ENCODE peak calls at places on chromosomes 16 and 17, in six cellular contexts. G is HCT116, O is GM12878, J is K562, Z is HepG2, D is GM23338. K is an unnamed sample.

GRCh38 chr17:80545499-80545826 is 825 bp downstream of the RPTOR start:
- DNase-seq in O (no peak), Z (no peak), D (peak; percentile 29), J (peak; percentile 63), G (no peak), K (no peak)

GRCh38 chr17:45077643-45078042 is 16.5 kb downstream of the NMT1 start:
- DNase-seq in J (no peak), D (no peak), Z (no peak), G (no peak), O (peak; percentile 41), K (no peak)

GRCh38 chr16:23500866-23501234 is 9.4 kb downstream of the GGA2 start:
- DNase-seq in O (no peak), G (no peak), J (no peak), D (no peak), Z (no peak), K (no peak)

GRCh38 chr17:38685485-38685884 is 10.7 kb upstream of the EPOP start:
- DNase-seq in O (no peak), J (no peak), Z (no peak), G (no peak), D (no peak), K (no peak)

GRCh38 chr16:70746708-70747424 is 54.1 kb downstream of the VAC14 start:
- DNase-seq in D (no peak), Z (peak; percentile 99), G (peak; percentile 75), O (no peak), J (peak; percentile 88), K (no peak)

GRCh38 chr17:57084361-57084801 is 665 bp upstream of the AKAP1 start:
- DNase-seq in O (no peak), G (no peak), Z (no peak), D (no peak), J (no peak), K (no peak)

GRCh38 chr16:57115504-57116182 is 23.3 kb downstream of the CPNE2 start:
- DNase-seq in J (no peak), Z (no peak), D (peak; percentile 60), G (no peak), O (no peak), K (peak; percentile 70)

GRCh38 chr16:16018705-16019104 is 69.3 kb downstream of the ABCC1 start:
- DNase-seq in Z (peak; percentile 40), O (no peak), J (no peak), G (no peak), D (no peak), K (no peak)

GRCh38 chr16:28308794-28309535 is 16.6 kb downstream of the SBK1 start:
- DNase-seq in O (no peak), G (no peak), Z (no peak), D (no peak), J (no peak), K (no peak)
- TF ChIP-seq REST in O (no peak), G (no peak), Z (no peak), D (no peak), J (no peak), K (no peak)

GRCh38 chr17:49637050-49637449 is 40.8 kb downstream of the SPOP start:
- DNase-seq in J (no peak), D (no peak), G (no peak), Z (no peak), O (no peak), K (no peak)

GRCh38 chr17:49633250-49633649 is 44.6 kb downstream of the SPOP start:
- DNase-seq in O (no peak), Z (no peak), J (no peak), D (no peak), G (no peak), K (no peak)

GRCh38 chr17:49634487-49634865 is 43.4 kb downstream of the SPOP start:
- DNase-seq in J (no peak), Z (no peak), D (no peak), O (no peak), G (no peak), K (no peak)

GRCh38 chr17:49633762-49634486 is 44.0 kb downstream of the SPOP start:
- DNase-seq in O (no peak), Z (no peak), J (no peak), G (no peak), D (peak; percentile 19), K (no peak)

DNA sequence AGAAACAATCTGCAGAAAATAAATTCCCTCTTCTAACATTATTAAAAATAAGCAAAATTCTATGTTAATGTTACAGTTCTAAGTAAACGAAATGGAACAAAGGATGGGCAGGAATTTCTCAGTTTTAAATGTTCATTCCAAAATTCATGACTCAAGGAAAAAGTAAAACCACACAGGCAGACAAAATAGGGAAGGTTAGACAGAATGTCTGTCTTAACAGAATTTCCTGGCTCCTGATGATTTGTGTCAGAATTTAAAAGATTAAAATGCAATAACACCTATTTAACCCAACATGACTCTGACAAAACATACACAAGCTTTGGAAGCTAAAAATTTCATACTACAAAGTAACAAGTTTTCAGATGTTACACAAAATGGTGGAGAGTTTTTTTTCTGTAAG is 42.8 kb downstream of the SPOP start:
- DNase-seq in G (no peak), J (no peak), Z (no peak), O (no peak), D (no peak), K (no peak)
- H3K27ac ChIP-seq in G (no peak overlapping the region), J (no peak overlapping the region), Z (no peak overlapping the region), O (no peak overlapping the region), D (no peak overlapping the region), K (no peak overlapping the region)

GRCh38 chr17:17041571-17042380 is 481 bp upstream of the MPRIP start:
- DNase-seq in O (peak; percentile 63), Z (peak; percentile 95), G (peak; percentile 93), D (peak; percentile 99), J (peak; percentile 97), K (peak; percentile 99)

GRCh38 chr17:17044846-17045561 is 2.7 kb downstream of the MPRIP start:
- DNase-seq in J (no peak), Z (no peak), G (no peak), O (peak; percentile 35), D (peak; percentile 49), K (peak; percentile 65)

GRCh38 chr17:17042381-17042736 is at the start of gene MPRIP:
- DNase-seq in O (no peak), Z (no peak), D (no peak), G (no peak), J (no peak), K (no peak)

GRCh38 chr17:17043668-17044226 is 1.5 kb downstream of the MPRIP start:
- DNase-seq in D (peak; percentile 32), O (no peak), G (no peak), J (no peak), Z (no peak), K (no peak)

DNA sequence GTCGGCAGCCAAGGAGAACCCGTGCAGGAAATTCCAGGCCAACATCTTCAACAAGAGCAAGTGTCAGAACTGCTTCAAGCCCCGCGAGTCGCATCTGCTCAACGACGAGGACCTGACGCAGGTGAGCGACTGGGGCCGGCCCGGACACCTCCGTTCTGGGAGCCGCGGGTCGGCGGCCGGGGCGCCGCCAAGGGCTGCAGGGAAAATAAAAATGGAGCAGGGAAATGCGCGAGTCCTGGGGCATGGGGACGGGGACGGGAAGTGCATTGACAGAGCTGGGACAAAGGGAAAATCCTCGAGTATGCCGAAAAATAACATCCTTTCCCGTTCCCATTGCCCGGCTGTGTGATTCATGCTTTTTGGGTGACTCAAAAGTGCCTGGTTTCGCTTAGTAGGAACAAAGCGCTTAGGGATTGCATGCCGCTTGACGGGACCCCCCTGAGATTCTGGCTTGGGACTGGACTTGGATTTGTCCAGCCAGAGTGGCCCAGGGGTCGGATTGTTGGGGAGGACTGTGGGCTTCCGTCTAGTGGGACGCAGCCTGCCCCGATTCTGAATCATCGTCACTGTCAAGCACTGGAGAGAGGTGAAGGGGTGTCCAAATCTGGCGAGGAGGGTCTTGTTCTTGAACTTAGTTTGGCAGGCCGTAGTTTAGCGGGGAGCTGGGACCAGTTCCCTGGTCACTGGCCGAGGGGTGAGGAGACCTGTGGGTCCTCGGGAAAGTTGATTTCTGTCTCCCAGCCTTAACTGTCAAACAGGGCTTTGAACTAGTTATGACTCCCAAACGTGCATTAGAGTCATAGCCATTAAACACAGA is 802 bp downstream of the MPRIP start:
- DNase-seq in G (no peak), D (peak; percentile 54), J (no peak), Z (no peak), O (no peak), K (no peak)
- H2AFZ ChIP-seq in G (no peak overlapping the region), D (peak overlapping the region; percentile 56), J (no peak overlapping the region), Z (no peak overlapping the region), O (peak overlapping the region; percentile 25), K (no peak overlapping the region)

GRCh38 chr17:73798111-73798748 is 154.0 kb upstream of the SDK2 start:
- DNase-seq in O (no peak), J (no peak), D (no peak), Z (peak; percentile 100), G (no peak), K (no peak)
- TF ChIP-seq REST in O (no peak), J (no peak), D (no peak), Z (peak; percentile 87), G (no peak), K (no peak)